ENCODE peak calls at places on chromosomes 16 and 17, in ten cellular contexts. One of them, this sample, is unnamed.

GRCh38 chr17:39114744-39115534 is 36.5 kb downstream of the PLXDC1 start:
- DNase-seq in pancreas: peak
- DNase-seq in choroid plexus epithelial cell: peak
- DNase-seq in GM12864: no peak
- DNase-seq in AG10803: peak
- DNase-seq in neural crest cell: no peak
- DNase-seq in endodermal cell: no peak
- DNase-seq in lower lobe of right lung: no peak
- DNase-seq in GM23338: no peak
- DNase-seq in H9: no peak
- DNase-seq in this sample: no peak

GRCh38 chr17:45735488-45735887 is 48.6 kb upstream of the CRHR1 start:
- DNase-seq in neural crest cell: no peak
- DNase-seq in choroid plexus epithelial cell: no peak
- DNase-seq in lower lobe of right lung: no peak
- DNase-seq in H9: no peak
- DNase-seq in GM23338: no peak
- DNase-seq in endodermal cell: peak
- DNase-seq in AG10803: no peak
- DNase-seq in GM12864: no peak
- DNase-seq in pancreas: no peak
- DNase-seq in this sample: no peak

GRCh38 chr17:8144401-8145295 is 7.6 kb downstream of the PER1 start:
- DNase-seq in choroid plexus epithelial cell: no peak
- DNase-seq in lower lobe of right lung: peak
- DNase-seq in GM23338: no peak
- DNase-seq in neural crest cell: no peak
- DNase-seq in endodermal cell: peak
- DNase-seq in AG10803: no peak
- DNase-seq in H9: no peak
- DNase-seq in GM12864: no peak
- DNase-seq in pancreas: no peak
- DNase-seq in this sample: no peak

GRCh38 chr17:57895382-57896060 is 45.7 kb upstream of the MRPS23 start:
- DNase-seq in AG10803: peak
- DNase-seq in choroid plexus epithelial cell: no peak
- DNase-seq in GM12864: no peak
- DNase-seq in neural crest cell: no peak
- DNase-seq in H9: peak
- DNase-seq in GM23338: no peak
- DNase-seq in lower lobe of right lung: peak
- DNase-seq in pancreas: peak
- DNase-seq in endodermal cell: no peak
- DNase-seq in this sample: no peak

GRCh38 chr16:54817432-54817831 is 113.2 kb upstream of the IRX5 start:
- DNase-seq in choroid plexus epithelial cell: peak
- DNase-seq in neural crest cell: no peak
- DNase-seq in H9: peak
- DNase-seq in AG10803: peak
- DNase-seq in GM12864: no peak
- DNase-seq in lower lobe of right lung: no peak
- DNase-seq in GM23338: peak
- DNase-seq in endodermal cell: peak
- DNase-seq in pancreas: no peak
- DNase-seq in this sample: no peak

GRCh38 chr17:76251478-76252039 is 11.3 kb upstream of the RNF157 start:
- DNase-seq in GM23338: no peak
- DNase-seq in GM12864: no peak
- DNase-seq in endodermal cell: peak
- DNase-seq in choroid plexus epithelial cell: no peak
- DNase-seq in H9: no peak
- DNase-seq in AG10803: no peak
- DNase-seq in pancreas: no peak
- DNase-seq in lower lobe of right lung: no peak
- DNase-seq in neural crest cell: no peak
- DNase-seq in this sample: no peak

GRCh38 chr16:82509636-82510035 is 117.1 kb upstream of the CDH13 start:
- DNase-seq in neural crest cell: no peak
- DNase-seq in GM12864: no peak
- DNase-seq in lower lobe of right lung: no peak
- DNase-seq in AG10803: no peak
- DNase-seq in H9: no peak
- DNase-seq in choroid plexus epithelial cell: no peak
- DNase-seq in pancreas: no peak
- DNase-seq in endodermal cell: no peak
- DNase-seq in GM23338: no peak
- DNase-seq in this sample: no peak

GRCh38 chr17:8632087-8632486 is 1.6 kb upstream of the MYH10 start:
- DNase-seq in pancreas: no peak
- DNase-seq in AG10803: no peak
- DNase-seq in GM12864: no peak
- DNase-seq in GM23338: peak
- DNase-seq in H9: peak
- DNase-seq in choroid plexus epithelial cell: no peak
- DNase-seq in neural crest cell: no peak
- DNase-seq in endodermal cell: peak
- DNase-seq in lower lobe of right lung: no peak
- DNase-seq in this sample: no peak

DNA sequence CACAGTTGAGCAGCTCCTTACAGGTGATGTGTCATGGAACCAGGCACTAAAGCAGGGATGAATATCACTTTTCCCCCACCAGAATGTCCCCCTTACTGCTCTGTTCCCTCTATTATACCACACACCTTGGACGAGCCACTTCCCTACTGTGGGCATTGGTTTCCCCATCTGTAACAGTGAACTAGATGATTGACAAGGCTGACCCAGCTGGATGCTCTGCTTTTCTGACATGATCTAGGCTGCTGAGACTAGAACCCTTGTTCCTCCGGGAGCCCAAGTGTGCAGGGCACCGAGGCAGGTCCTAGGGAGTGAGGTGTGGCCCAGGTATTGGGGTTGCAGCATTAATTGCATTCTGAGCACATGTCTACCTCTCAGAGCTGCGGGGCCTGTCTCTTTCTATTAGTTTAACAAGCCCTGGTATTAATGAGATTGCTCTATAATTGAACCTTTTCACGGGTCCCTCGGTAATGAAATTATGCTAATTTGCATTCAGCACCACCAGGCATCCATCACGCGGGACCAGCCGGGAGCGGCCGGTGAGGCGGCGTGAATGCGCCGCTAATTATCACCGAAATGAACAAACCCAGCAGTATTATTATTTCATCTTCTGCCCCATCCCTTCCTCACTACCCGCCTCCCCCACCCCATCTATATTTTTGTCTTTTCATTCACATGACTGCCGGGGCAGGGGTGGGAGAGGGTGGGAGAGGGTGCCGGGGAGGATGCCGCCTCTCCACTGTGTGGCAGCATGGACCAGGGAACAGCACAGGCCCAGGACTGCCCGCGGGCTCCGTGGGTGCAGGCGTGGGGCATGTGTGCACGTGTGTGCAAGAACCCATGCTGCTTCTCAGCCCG is 121.2 kb downstream of the CYLD start:
- DNase-seq in choroid plexus epithelial cell: no peak
- DNase-seq in pancreas: no peak
- DNase-seq in GM12864: no peak
- DNase-seq in endodermal cell: no peak
- DNase-seq in AG10803: no peak
- DNase-seq in H9: no peak
- DNase-seq in lower lobe of right lung: no peak
- DNase-seq in neural crest cell: no peak
- DNase-seq in GM23338: no peak
- DNase-seq in this sample: peak
- TF ChIP-seq CTCF in choroid plexus epithelial cell: no peak
- TF ChIP-seq CTCF in pancreas: no peak
- TF ChIP-seq CTCF in GM12864: no peak
- TF ChIP-seq CTCF in endodermal cell: peak
- TF ChIP-seq CTCF in AG10803: no peak
- TF ChIP-seq CTCF in H9: peak
- TF ChIP-seq CTCF in lower lobe of right lung: no peak
- TF ChIP-seq CTCF in neural crest cell: no peak
- TF ChIP-seq CTCF in GM23338: peak
- TF ChIP-seq CTCF in this sample: no peak

GRCh38 chr17:9981344-9981915 is 76.4 kb upstream of the RCVRN start:
- DNase-seq in GM23338: no peak
- DNase-seq in choroid plexus epithelial cell: no peak
- DNase-seq in lower lobe of right lung: no peak
- DNase-seq in AG10803: no peak
- DNase-seq in GM12864: no peak
- DNase-seq in endodermal cell: peak
- DNase-seq in neural crest cell: no peak
- DNase-seq in pancreas: no peak
- DNase-seq in H9: no peak
- DNase-seq in this sample: no peak

GRCh38 chr17:9979463-9979995 is 74.5 kb upstream of the RCVRN start:
- DNase-seq in choroid plexus epithelial cell: no peak
- DNase-seq in lower lobe of right lung: no peak
- DNase-seq in endodermal cell: peak
- DNase-seq in neural crest cell: no peak
- DNase-seq in GM23338: no peak
- DNase-seq in H9: no peak
- DNase-seq in AG10803: no peak
- DNase-seq in pancreas: no peak
- DNase-seq in GM12864: no peak
- DNase-seq in this sample: no peak

GRCh38 chr17:9985622-9986021 is 80.6 kb upstream of the RCVRN start:
- DNase-seq in neural crest cell: no peak
- DNase-seq in choroid plexus epithelial cell: no peak
- DNase-seq in pancreas: no peak
- DNase-seq in GM23338: no peak
- DNase-seq in GM12864: no peak
- DNase-seq in endodermal cell: no peak
- DNase-seq in lower lobe of right lung: no peak
- DNase-seq in H9: no peak
- DNase-seq in AG10803: no peak
- DNase-seq in this sample: no peak

GRCh38 chr17:9984768-9985167 is 79.7 kb upstream of the RCVRN start:
- DNase-seq in neural crest cell: no peak
- DNase-seq in endodermal cell: peak
- DNase-seq in pancreas: no peak
- DNase-seq in GM23338: no peak
- DNase-seq in H9: no peak
- DNase-seq in choroid plexus epithelial cell: no peak
- DNase-seq in AG10803: no peak
- DNase-seq in GM12864: no peak
- DNase-seq in lower lobe of right lung: no peak
- DNase-seq in this sample: no peak

DNA sequence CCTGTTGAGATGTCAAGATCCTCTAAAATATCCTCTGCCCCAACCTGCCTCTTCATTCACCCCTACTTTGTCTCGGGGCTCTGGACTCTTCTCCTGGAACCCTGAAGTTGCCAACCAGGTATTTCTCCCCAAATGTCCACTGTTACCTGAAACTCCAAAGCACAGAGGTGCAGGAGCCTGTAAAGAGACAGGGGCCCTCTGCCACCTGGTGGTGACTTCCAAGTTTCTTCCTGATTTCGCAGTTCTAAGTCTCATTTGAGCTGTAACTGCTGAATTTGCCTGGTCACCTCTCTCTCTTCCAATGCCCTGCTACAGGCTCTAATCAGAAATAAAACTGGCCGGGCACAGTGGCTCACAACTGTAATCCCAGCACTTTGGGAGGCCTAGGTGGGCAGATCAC is 77.1 kb upstream of the RCVRN start:
- DNase-seq in choroid plexus epithelial cell: peak
- DNase-seq in GM23338: peak
- DNase-seq in H9: peak
- DNase-seq in lower lobe of right lung: no peak
- DNase-seq in pancreas: no peak
- DNase-seq in endodermal cell: peak
- DNase-seq in AG10803: no peak
- DNase-seq in GM12864: no peak
- DNase-seq in neural crest cell: no peak
- DNase-seq in this sample: no peak
- TF ChIP-seq CTCF in choroid plexus epithelial cell: peak
- TF ChIP-seq CTCF in GM23338: peak
- TF ChIP-seq CTCF in H9: peak
- TF ChIP-seq CTCF in lower lobe of right lung: peak
- TF ChIP-seq CTCF in pancreas: no peak
- TF ChIP-seq CTCF in endodermal cell: peak
- TF ChIP-seq CTCF in AG10803: peak
- TF ChIP-seq CTCF in GM12864: peak
- TF ChIP-seq CTCF in neural crest cell: peak
- TF ChIP-seq CTCF in this sample: peak

GRCh38 chr16:46691720-46692119 is 2.3 kb downstream of the ORC6 start:
- DNase-seq in neural crest cell: no peak
- DNase-seq in pancreas: no peak
- DNase-seq in GM23338: no peak
- DNase-seq in choroid plexus epithelial cell: peak
- DNase-seq in GM12864: no peak
- DNase-seq in lower lobe of right lung: no peak
- DNase-seq in H9: no peak
- DNase-seq in endodermal cell: no peak
- DNase-seq in AG10803: peak
- DNase-seq in this sample: no peak

GRCh38 chr16:46690281-46691178 is 1.1 kb downstream of the ORC6 start:
- DNase-seq in neural crest cell: no peak
- DNase-seq in GM23338: no peak
- DNase-seq in endodermal cell: peak
- DNase-seq in AG10803: peak
- DNase-seq in GM12864: no peak
- DNase-seq in pancreas: no peak
- DNase-seq in lower lobe of right lung: no peak
- DNase-seq in H9: no peak
- DNase-seq in choroid plexus epithelial cell: peak
- DNase-seq in this sample: no peak

GRCh38 chr16:46688101-46688656 is 799 bp downstream of the VPS35 start:
- DNase-seq in pancreas: no peak
- DNase-seq in AG10803: no peak
- DNase-seq in GM12864: peak
- DNase-seq in choroid plexus epithelial cell: peak
- DNase-seq in H9: no peak
- DNase-seq in neural crest cell: no peak
- DNase-seq in GM23338: no peak
- DNase-seq in lower lobe of right lung: peak
- DNase-seq in endodermal cell: no peak
- DNase-seq in this sample: no peak

GRCh38 chr16:46688657-46689491 is at the start of gene VPS35:
- DNase-seq in GM23338: peak
- DNase-seq in neural crest cell: peak
- DNase-seq in endodermal cell: peak
- DNase-seq in AG10803: peak
- DNase-seq in choroid plexus epithelial cell: peak
- DNase-seq in GM12864: peak
- DNase-seq in H9: peak
- DNase-seq in pancreas: peak
- DNase-seq in lower lobe of right lung: peak
- DNase-seq in this sample: peak

DNA sequence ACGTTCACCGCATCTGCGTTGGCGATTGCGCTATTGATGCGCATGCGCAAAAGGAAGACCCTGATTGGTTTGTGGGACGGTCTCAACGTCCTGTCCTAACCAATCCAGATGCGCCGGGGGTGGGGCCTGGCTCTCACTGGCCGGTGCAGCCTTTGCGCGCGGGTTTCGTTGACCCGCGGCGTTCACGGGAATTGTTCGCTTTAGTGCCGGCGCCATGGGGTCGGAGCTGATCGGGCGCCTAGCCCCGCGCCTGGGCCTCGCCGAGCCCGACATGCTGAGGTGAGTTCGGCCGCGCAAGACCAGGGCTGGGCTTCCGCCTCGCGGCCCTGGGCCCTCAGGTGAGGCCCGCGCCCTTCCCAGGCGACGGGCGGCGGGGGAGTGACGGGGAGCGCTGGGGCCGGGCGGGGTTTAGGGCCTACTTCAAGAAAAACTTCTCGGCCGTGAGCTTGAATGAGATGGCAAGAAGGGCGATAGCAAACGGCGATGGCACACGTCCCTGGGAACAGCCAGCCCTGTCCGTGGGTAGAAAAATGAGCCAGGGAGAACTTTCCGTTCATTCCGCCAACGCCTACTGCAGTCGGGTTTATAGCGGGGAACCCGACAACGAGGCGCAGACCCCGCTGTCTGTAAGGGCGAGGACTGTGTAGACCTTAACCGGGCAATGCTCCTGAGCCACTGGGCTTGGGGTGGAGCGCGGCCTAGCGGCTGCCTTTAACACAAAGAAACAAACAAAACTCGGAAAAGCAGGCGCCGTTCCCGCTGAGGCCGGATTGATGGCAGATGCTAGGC is at the start of gene ORC6:
- DNase-seq in neural crest cell: peak
- DNase-seq in GM23338: peak
- DNase-seq in GM12864: peak
- DNase-seq in H9: peak
- DNase-seq in AG10803: peak
- DNase-seq in pancreas: peak
- DNase-seq in endodermal cell: peak
- DNase-seq in choroid plexus epithelial cell: peak
- DNase-seq in lower lobe of right lung: peak
- DNase-seq in this sample: peak
- TF ChIP-seq CTCF in neural crest cell: peak
- TF ChIP-seq CTCF in GM23338: peak
- TF ChIP-seq CTCF in GM12864: peak
- TF ChIP-seq CTCF in H9: peak
- TF ChIP-seq CTCF in AG10803: peak
- TF ChIP-seq CTCF in pancreas: no peak
- TF ChIP-seq CTCF in endodermal cell: peak
- TF ChIP-seq CTCF in choroid plexus epithelial cell: peak
- TF ChIP-seq CTCF in lower lobe of right lung: no peak
- TF ChIP-seq CTCF in this sample: peak

DNA sequence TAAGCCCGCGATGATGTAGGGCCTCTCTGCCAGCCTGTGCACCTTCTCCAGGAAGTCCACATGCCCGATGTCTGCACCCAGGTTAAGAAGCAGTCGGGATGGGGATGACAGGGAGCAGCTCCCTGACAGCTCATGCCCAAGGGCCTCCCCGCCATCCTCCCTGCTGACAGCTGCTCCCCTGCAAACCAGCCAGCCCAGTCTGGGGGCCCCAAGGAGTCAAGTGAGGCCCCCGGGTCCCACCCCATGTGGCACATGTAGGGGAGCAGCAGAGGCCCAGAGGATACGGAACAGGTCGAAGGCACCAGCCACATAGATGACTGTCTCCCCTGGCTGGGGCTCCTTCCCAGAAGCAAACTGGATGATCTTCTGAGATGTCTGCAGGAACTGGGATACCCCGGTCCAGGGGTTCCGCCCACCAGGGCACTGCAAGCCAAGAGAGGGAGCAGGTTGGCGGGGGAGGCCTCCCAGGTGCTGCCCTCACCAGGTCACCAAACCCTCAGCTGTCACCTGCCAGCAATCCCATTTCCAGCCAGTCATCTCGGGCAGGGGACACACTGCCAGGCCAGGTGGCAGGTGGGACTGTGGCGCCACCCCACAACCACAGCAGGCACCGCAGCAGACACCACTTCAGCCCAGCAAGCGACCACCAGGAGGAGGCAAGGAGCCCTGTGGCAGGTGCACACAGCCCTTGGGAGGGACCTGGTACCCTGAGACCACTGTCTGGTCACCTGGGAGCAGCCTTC is 4.6 kb downstream of the PCYT2 start:
- DNase-seq in lower lobe of right lung: no peak
- DNase-seq in GM23338: peak
- DNase-seq in GM12864: no peak
- DNase-seq in choroid plexus epithelial cell: no peak
- DNase-seq in pancreas: no peak
- DNase-seq in AG10803: no peak
- DNase-seq in neural crest cell: no peak
- DNase-seq in H9: peak
- DNase-seq in endodermal cell: peak
- DNase-seq in this sample: no peak
- TF ChIP-seq CTCF in lower lobe of right lung: no peak
- TF ChIP-seq CTCF in GM23338: peak
- TF ChIP-seq CTCF in GM12864: no peak
- TF ChIP-seq CTCF in choroid plexus epithelial cell: peak
- TF ChIP-seq CTCF in pancreas: no peak
- TF ChIP-seq CTCF in AG10803: no peak
- TF ChIP-seq CTCF in neural crest cell: no peak
- TF ChIP-seq CTCF in H9: peak
- TF ChIP-seq CTCF in endodermal cell: peak
- TF ChIP-seq CTCF in this sample: no peak

This sample was measured in osteocyte.